ENCODE peak calls at places on chromosome 19, in seven cellular contexts. A is neural crest cell, Z is mammary epithelial cell, Q is upper lobe of right lung, O is mucosa of descending colon, R is neural progenitor cell, D is foreskin fibroblast. J is an unnamed sample.

GRCh38 chr19:48638831-48639381 is 1.7 kb upstream of the DBP start:
- DNase-seq in A (no peak), Z (no peak), Q (peak; percentile 72), O (peak; percentile 63), R (no peak), D (no peak), J (no peak)

GRCh38 chr19:23481043-23481442 is 85.8 kb upstream of the ZNF91 start:
- DNase-seq in A (no peak), Z (peak; percentile 91), Q (no peak), O (no peak), R (no peak), D (no peak), J (no peak)

GRCh38 chr19:56840452-56841193 is at the start of the genes PEG3 and ZIM2:
- DNase-seq in A (no peak), Z (no peak), Q (no peak), O (peak; percentile 41), R (no peak), D (peak; percentile 18), J (no peak)

GRCh38 chr19:23554548-23554947 is 132.5 kb downstream of the ZNF675 start:
- DNase-seq in A (no peak), Z (peak; percentile 95), Q (no peak), O (no peak), R (no peak), D (no peak), J (no peak)

GRCh38 chr19:56134655-56134922 is 6.5 kb upstream of the ZNF444 start:
- DNase-seq in A (no peak), Z (no peak), Q (no peak), O (no peak), R (no peak), D (no peak), J (no peak)

GRCh38 chr19:14346279-14346678 is 35.0 kb upstream of the ADGRE5 start:
- DNase-seq in A (no peak), Z (no peak), Q (no peak), O (no peak), R (no peak), D (no peak), J (no peak)

GRCh38 chr19:41646589-41647204 is 19.8 kb upstream of the CEACAM4 start:
- DNase-seq in A (no peak), Z (no peak), Q (peak; percentile 82), O (no peak), R (no peak), D (peak; percentile 8), J (no peak)

GRCh38 chr19:40524655-40525054 is 52.0 kb upstream of the SHKBP1 start:
- DNase-seq in A (no peak), Z (no peak), Q (no peak), O (no peak), R (no peak), D (no peak), J (no peak)

GRCh38 chr19:33546656-33547055 is 25.1 kb upstream of the PEPD start:
- DNase-seq in A (no peak), Z (no peak), Q (no peak), O (no peak), R (no peak), D (no peak), J (no peak)

GRCh38 chr19:33022472-33023116 is 42.1 kb downstream of the RHPN2 start:
- DNase-seq in A (no peak), Z (no peak), Q (no peak), O (no peak), R (peak; percentile 84), D (no peak), J (no peak)

GRCh38 chr19:42024622-42025111 is 30.6 kb upstream of the ATP1A3 start:
- DNase-seq in A (no peak), Z (no peak), Q (no peak), O (no peak), R (no peak), D (peak; percentile 74), J (no peak)

GRCh38 chr19:29505034-29505824 is 20.6 kb upstream of the VSTM2B start:
- DNase-seq in A (no peak), Z (no peak), Q (no peak), O (peak; percentile 18), R (peak; percentile 70), D (no peak), J (no peak)

GRCh38 chr19:4406626-4407025 is 4.2 kb downstream of the CHAF1A start:
- DNase-seq in A (no peak), Z (no peak), Q (no peak), O (no peak), R (no peak), D (no peak), J (no peak)
- TF ChIP-seq CTCF in A (no peak), Z (no peak), Q (no peak), O (no peak), R (no peak), D (no peak), J (no peak)

GRCh38 chr19:51070334-51070886 is 5.5 kb upstream of the KLK13 start:
- DNase-seq in A (no peak), Z (no peak), Q (no peak), O (no peak), R (no peak), D (no peak), J (no peak)
- TF ChIP-seq CTCF in A (no peak), Z (no peak), Q (no peak), O (no peak), R (no peak), D (no peak), J (no peak)

DNA sequence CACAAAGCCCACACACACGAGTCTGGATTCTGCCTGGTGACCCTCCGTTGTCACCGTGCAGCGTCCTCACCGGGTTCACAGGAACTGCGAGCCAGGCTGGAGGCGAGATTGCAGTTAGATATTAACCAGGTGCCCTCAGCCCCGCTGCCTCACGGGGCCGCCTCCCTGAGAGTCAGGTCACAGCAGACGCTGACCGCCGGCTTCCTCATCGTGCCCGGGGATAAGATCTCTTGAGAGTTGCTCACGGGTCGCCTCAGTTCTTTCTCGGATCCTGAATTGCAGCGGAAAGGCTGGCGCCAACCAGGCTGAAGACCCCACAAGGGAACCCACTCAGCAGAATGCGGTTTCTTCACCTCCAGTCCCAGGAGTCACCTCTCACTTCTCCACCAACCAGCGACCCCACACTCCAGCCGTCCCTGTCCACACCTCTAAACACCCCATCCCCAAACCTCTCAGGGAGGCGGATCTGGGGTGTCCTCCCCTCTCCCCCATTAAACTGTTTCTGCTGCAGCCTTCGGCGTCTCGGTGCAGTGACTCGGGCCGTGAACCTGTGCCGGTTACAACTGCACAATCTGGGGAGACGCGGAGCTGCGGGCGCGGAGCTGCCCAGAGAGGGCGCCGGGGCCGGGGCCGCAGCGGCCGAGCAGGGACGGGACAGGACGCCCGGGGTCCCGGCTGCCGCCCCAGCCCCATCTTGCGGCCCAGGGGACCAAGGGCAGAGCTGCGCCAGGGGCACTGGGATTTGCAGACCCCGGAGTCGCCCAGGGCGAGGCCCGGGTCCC is 591 bp downstream of the ZNF823 start:
- DNase-seq in A (no peak), Z (peak; percentile 42), Q (peak; percentile 86), O (peak; percentile 88), R (peak; percentile 71), D (peak; percentile 64), J (peak; percentile 68)
- TF ChIP-seq CTCF in A (no peak), Z (peak; percentile 20), Q (peak; percentile 10), O (no peak), R (peak; percentile 28), D (no peak), J (no peak)

DNA sequence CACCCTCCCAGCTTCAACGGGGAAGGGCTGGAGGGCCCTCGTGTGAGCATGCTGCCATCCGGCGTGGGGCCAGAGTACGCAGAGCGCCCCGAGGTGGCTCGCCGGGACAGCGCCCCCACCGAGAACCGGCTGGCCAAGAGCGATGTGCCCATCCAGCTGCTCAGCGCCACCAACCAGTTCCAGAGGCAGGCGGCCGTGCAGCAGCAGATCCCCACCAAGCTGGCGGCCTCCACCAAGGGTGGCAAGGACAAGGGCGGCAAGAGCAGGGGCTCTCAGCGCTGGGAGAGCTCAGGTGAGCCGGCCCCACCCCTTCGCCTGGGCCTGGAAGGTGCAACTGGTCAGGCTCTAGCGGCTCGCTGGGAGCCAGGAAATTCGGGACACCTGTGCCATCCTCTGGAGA is 20.0 kb downstream of the PEX11G start:
- DNase-seq in A (no peak), Z (no peak), Q (peak; percentile 64), O (no peak), R (no peak), D (no peak), J (no peak)
- TF ChIP-seq CTCF in A (no peak), Z (no peak), Q (no peak), O (no peak), R (no peak), D (no peak), J (no peak)

GRCh38 chr19:11964496-11964857 is 363 bp upstream of the ZNF763 start:
- DNase-seq in A (no peak), Z (no peak), Q (peak; percentile 72), O (no peak), R (no peak), D (no peak), J (no peak)
- TF ChIP-seq CTCF in A (no peak), Z (peak; percentile 22), Q (peak; percentile 13), O (no peak), R (peak; percentile 18), D (peak; percentile 27), J (no peak)

GRCh38 chr19:50724522-50725217 is 1.5 kb downstream of the CLEC11A start:
- DNase-seq in A (peak; percentile 99), Z (peak; percentile 99), Q (peak; percentile 100), O (peak; percentile 97), R (peak; percentile 99), D (peak; percentile 100), J (peak; percentile 100)
- TF ChIP-seq CTCF in A (peak; percentile 87), Z (peak; percentile 64), Q (peak; percentile 70), O (peak; percentile 63), R (peak; percentile 74), D (peak; percentile 86), J (peak; percentile 88)

GRCh38 chr19:27773318-27774094 is 1439.4 kb downstream of the UQCRFS1 start:
- DNase-seq in A (no peak), Z (no peak), Q (no peak), O (no peak), R (no peak), D (no peak), J (no peak)

GRCh38 chr19:27774827-27775226 is 1438.1 kb downstream of the UQCRFS1 start:
- DNase-seq in A (no peak), Z (no peak), Q (no peak), O (no peak), R (no peak), D (no peak), J (no peak)

GRCh38 chr19:27775395-27775794 is 1437.6 kb downstream of the UQCRFS1 start:
- DNase-seq in A (no peak), Z (no peak), Q (no peak), O (no peak), R (no peak), D (no peak), J (no peak)

GRCh38 chr19:27776020-27776419 is 1436.9 kb downstream of the UQCRFS1 start:
- DNase-seq in A (no peak), Z (peak; percentile 19), Q (no peak), O (no peak), R (no peak), D (peak; percentile 53), J (no peak)

GRCh38 chr19:27774337-27774736 is 1438.6 kb downstream of the UQCRFS1 start:
- DNase-seq in A (no peak), Z (no peak), Q (no peak), O (no peak), R (no peak), D (peak; percentile 8), J (no peak)
- TF ChIP-seq CTCF in A (peak; percentile 38), Z (peak; percentile 40), Q (peak; percentile 4), O (no peak), R (no peak), D (peak; percentile 15), J (no peak)

GRCh38 chr19:5447700-5448311 is 7.4 kb upstream of the ZNRF4 start:
- DNase-seq in A (no peak), Z (no peak), Q (no peak), O (no peak), R (no peak), D (no peak), J (no peak)
- TF ChIP-seq CTCF in A (no peak), Z (no peak), Q (no peak), O (no peak), R (no peak), D (no peak), J (no peak)

GRCh38 chr19:18059297-18059696 is 27.4 kb downstream of the IL12RB1 start:
- DNase-seq in A (no peak), Z (no peak), Q (no peak), O (no peak), R (no peak), D (no peak), J (no peak)
- TF ChIP-seq CTCF in A (no peak), Z (no peak), Q (no peak), O (no peak), R (no peak), D (no peak), J (no peak)

J was measured in Calu3.